ENCODE peak calls at places on chromosomes 16 and 17, in six cellular contexts. K, T, V, R, E and S are unnamed samples.

GRCh38 chr17:44904001-44904984 is 5.0 kb upstream of the EFTUD2 start:
- DNase-seq in V (no peak), K (no peak), T (no peak), R (no peak), E (no peak), S (no peak)

GRCh38 chr16:17108596-17108995 is 362.2 kb downstream of the XYLT1 start:
- DNase-seq in K (no peak), R (no peak), T (no peak), E (no peak), V (no peak), S (no peak)

GRCh38 chr16:83116274-83116892 is 489.6 kb downstream of the CDH13 start:
- DNase-seq in T (no peak), V (no peak), K (no peak), R (no peak), E (no peak), S (no peak)

GRCh38 chr16:79658301-79659001 is 57.9 kb upstream of the MAF start:
- DNase-seq in T (no peak), K (peak; percentile 5), V (no peak), E (no peak), R (no peak), S (peak; percentile 71)

GRCh38 chr17:50593321-50593720 is 32.8 kb downstream of the CACNA1G start:
- DNase-seq in V (no peak), T (no peak), K (no peak), E (no peak), R (no peak), S (no peak)

GRCh38 chr17:4641297-4642195 is at the start of gene ALOX15:
- DNase-seq in T (no peak), R (no peak), E (no peak), V (no peak), K (no peak), S (no peak)

GRCh38 chr17:38604479-38605229 is 1.1 kb downstream of the SRCIN1 start:
- DNase-seq in K (no peak), R (no peak), T (no peak), V (no peak), E (no peak), S (no peak)

GRCh38 chr17:76005263-76006149 is 4.9 kb downstream of the CDK3 start:
- DNase-seq in R (peak; percentile 94), T (peak; percentile 72), K (peak; percentile 73), E (peak; percentile 86), V (peak; percentile 89), S (peak; percentile 47)

GRCh38 chr16:50998411-50998810 is 152.7 kb downstream of the SALL1 start:
- DNase-seq in T (no peak), R (no peak), V (no peak), K (no peak), E (no peak), S (no peak)

GRCh38 chr16:54106078-54106477 is 180.5 kb downstream of the IRX3 start:
- DNase-seq in R (no peak), V (no peak), E (no peak), K (no peak), T (no peak), S (no peak)

GRCh38 chr17:58611331-58611730 is 80.5 kb downstream of the TEX14 start:
- DNase-seq in E (no peak), K (no peak), R (no peak), V (no peak), T (no peak), S (no peak)

GRCh38 chr16:66274335-66275110 is 92.0 kb upstream of the CDH5 start:
- DNase-seq in R (no peak), T (peak; percentile 47), V (peak; percentile 16), K (no peak), E (no peak), S (peak; percentile 32)

GRCh38 chr17:77475012-77475976 is 334.5 kb downstream of the SEC14L1 start:
- DNase-seq in K (no peak), T (no peak), R (no peak), E (peak; percentile 68), V (no peak), S (no peak)